ENCODE peak calls at places on chromosomes 4 and X, in eight cellular contexts. V, N, Z, W, Q, K, F and X are unnamed samples.

GRCh38 chrX:44308869-44309268 is 34.6 kb downstream of the EFHC2 start:
- DNase-seq in Q (no peak), Z (no peak), V (no peak), K (no peak), F (no peak), N (no peak), W (no peak), X (no peak)

GRCh38 chr4:175394213-175394612 is 417.9 kb downstream of the GPM6A start:
- DNase-seq in F (no peak), Q (no peak), N (no peak), Z (no peak), V (no peak), K (no peak), W (no peak), X (no peak)

GRCh38 chr4:167826281-167826680 is 266.1 kb upstream of the ANXA10 start:
- DNase-seq in V (no peak), F (no peak), Z (peak; percentile 8), N (peak; percentile 3), K (no peak), W (peak; percentile 2), Q (no peak), X (no peak)

GRCh38 chrX:136179133-136179532 is 31.8 kb downstream of the FHL1 start:
- DNase-seq in K (no peak), Z (no peak), F (no peak), N (no peak), Q (no peak), W (no peak), V (no peak), X (no peak)

GRCh38 chr4:151921811-151922210 is 161.0 kb upstream of the GATB start:
- DNase-seq in K (no peak), N (no peak), V (no peak), Q (peak; percentile 47), W (peak; percentile 85), Z (no peak), F (peak; percentile 83), X (no peak)

GRCh38 chrX:72020788-72021187 is 110.1 kb downstream of the NHSL2 start:
- DNase-seq in K (peak; percentile 53), F (no peak), Z (no peak), N (no peak), V (no peak), W (no peak), Q (no peak), X (no peak)

GRCh38 chr4:174553828-174554227 is 31.5 kb upstream of the HPGD start:
- DNase-seq in Z (peak; percentile 55), K (peak; percentile 11), Q (peak; percentile 21), W (peak; percentile 83), N (no peak), F (peak; percentile 88), V (no peak), X (no peak)

GRCh38 chrX:150551963-150552362 is 16.5 kb upstream of the MTM1 start:
- DNase-seq in N (no peak), V (no peak), Q (no peak), F (no peak), Z (no peak), K (no peak), W (no peak), X (no peak)

GRCh38 chr4:1230971-1231636 is 17.8 kb downstream of the CTBP1 start:
- DNase-seq in V (no peak), Q (no peak), F (no peak), K (no peak), N (no peak), W (no peak), Z (no peak), X (no peak)

DNA sequence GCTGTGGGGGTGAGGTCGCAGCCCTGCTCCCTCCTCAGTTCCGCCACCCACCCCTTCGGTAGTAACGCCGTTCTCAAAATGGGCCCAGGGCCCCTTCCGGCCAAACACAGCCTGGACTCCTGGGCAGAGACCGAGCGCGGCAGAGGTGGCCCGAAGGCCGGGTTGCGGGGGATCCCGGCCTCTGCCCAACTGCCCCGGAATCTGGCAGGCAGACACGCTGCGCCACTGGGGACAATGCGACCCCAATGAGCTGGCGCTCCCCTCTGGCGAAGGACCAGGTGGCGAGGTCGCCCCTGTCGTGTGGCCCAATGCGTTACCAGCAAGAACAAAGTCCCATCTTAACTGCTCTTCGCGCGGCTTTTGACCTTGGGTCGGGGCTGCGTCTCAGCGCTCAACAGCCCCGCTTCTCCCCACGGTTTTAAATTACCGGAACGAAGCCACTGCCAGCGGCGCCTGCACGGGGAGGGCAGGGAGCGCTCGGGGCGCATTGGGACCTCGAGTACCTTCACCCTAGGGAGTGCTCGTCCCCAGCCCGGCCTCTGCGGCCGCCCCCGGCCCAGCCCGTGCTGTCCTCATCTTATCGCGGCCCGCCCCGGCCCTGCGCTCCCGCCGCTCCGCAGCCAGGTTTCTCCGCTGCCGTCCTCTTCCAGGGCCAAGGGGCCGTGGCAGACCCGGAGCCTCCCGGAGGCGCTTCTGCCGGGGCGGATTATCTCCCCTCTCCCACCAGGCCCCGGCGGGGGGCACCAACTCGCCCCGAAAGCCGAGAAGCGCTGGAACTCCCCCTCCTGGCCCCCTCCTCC is 22.2 kb upstream of the HMX1 start:
- DNase-seq in K (no peak), W (no peak), F (no peak), Q (no peak), V (no peak), Z (no peak), N (no peak), X (no peak)
- TF ChIP-seq EZH2 in K (no peak), W (no peak), F (no peak), Q (peak; percentile 95), V (no peak), Z (peak; percentile 73), N (peak; percentile 69), X (no peak)

GRCh38 chrX:18985186-18985435 is 1.2 kb upstream of the PHKA2 start:
- DNase-seq in V (no peak), W (no peak), K (no peak), Q (no peak), N (no peak), Z (no peak), F (no peak), X (no peak)
- H2AFZ ChIP-seq in V (peak overlapping the region; percentile 16), W (peak overlapping the region; percentile 84), K (peak overlapping the region; percentile 66), Q (peak overlapping the region; percentile 85), N (peak overlapping the region; percentile 94), Z (peak overlapping the region; percentile 57), F (peak overlapping the region; percentile 84), X (peak overlapping the region; percentile 92)

GRCh38 chrX:41870719-41871151 is 52.6 kb downstream of the CASK start:
- DNase-seq in K (no peak), F (no peak), Z (no peak), V (no peak), Q (no peak), W (no peak), N (no peak), X (no peak)

GRCh38 chrX:41877167-41877566 is 46.2 kb downstream of the CASK start:
- DNase-seq in K (no peak), Z (no peak), V (no peak), Q (no peak), W (no peak), F (no peak), N (no peak), X (no peak)

GRCh38 chrX:41875142-41875541 is 48.2 kb downstream of the CASK start:
- DNase-seq in F (peak; percentile 0), N (no peak), K (no peak), Q (peak; percentile 16), V (no peak), W (no peak), Z (no peak), X (no peak)
- H3K27me3 ChIP-seq in F (no peaks in the 10 kb centered on the region), N (no peaks in the 10 kb centered on the region), K (no peaks in the 10 kb centered on the region), Q (no peaks in the 10 kb centered on the region), V (no peaks in the 10 kb centered on the region), W (no peaks in the 10 kb centered on the region), Z (no peaks in the 10 kb centered on the region), X (no peaks in the 10 kb centered on the region)

GRCh38 chr4:41814565-41814964 is 66.0 kb upstream of the PHOX2B start:
- DNase-seq in K (no peak), F (peak; percentile 49), W (peak; percentile 52), Q (peak; percentile 0), N (peak; percentile 3), V (no peak), Z (peak; percentile 27), X (no peak)
- TF ChIP-seq EZH2 in K (no peak), F (no peak), W (no peak), Q (no peak), N (no peak), V (no peak), Z (no peak), X (no peak)

DNA sequence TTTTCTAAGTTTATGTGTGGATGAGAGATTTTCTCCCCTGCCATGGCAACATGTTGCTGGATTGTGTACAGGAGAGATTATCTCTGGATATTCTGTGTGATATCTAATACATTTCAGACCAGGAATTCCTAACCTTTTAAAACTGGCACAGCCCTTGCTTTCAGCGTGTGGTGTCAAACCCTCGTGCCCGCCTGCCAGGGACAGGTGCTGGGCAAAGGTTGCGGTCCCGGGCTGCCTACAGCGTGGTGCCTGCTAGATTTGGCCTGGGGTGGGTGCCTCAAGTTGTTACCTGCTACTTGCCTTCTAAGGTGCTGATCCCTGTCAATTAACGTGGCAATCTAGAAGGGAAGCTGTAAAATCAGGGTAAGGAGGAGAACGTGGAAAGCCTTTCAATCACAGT is 100.6 kb downstream of the TMEM131L start:
- DNase-seq in N (no peak), V (no peak), Q (no peak), K (no peak), W (no peak), Z (no peak), F (no peak), X (no peak)
- H2AFZ ChIP-seq in N (no peak overlapping the region), V (no peak overlapping the region), Q (no peak overlapping the region), K (no peak overlapping the region), W (no peak overlapping the region), Z (no peak overlapping the region), F (no peak overlapping the region), X (no peak overlapping the region)

DNA sequence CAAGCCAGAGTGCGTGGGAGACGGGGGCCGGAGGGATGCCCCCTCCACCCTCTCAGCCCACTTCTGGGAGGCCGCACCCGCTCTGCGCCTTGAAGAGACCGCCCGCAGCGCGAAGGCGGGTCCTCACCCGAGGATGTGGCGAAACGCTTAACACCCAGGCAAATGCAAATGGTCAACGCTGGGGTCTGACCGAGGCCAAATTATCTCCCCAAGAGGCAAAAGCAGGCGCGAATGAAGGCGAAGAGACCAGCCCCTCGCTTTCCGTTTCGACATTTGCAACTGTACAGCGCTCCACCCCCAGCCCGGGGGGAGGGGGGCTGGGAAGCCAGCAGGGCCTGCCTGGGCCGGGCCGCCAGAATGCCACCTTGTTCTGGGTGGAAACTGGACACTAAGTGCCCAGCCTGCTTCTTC is 137.7 kb upstream of the ZIC3 start:
- DNase-seq in F (peak; percentile 26), Q (no peak), N (no peak), W (no peak), V (no peak), Z (no peak), K (no peak), X (no peak)
- H3K27me3 ChIP-seq in F (peaks cover 4% of the 10 kb centered on the region), Q (peaks cover 33% of the 10 kb centered on the region), N (peaks cover 15% of the 10 kb centered on the region), W (peaks cover 44% of the 10 kb centered on the region), V (no peaks in the 10 kb centered on the region), Z (peaks cover 3% of the 10 kb centered on the region), K (no peaks in the 10 kb centered on the region), X (no peaks in the 10 kb centered on the region)

GRCh38 chr4:20253272-20253798 is 1.6 kb downstream of the SLIT2 start:
- DNase-seq in W (no peak), F (peak; percentile 43), Z (peak; percentile 26), V (no peak), Q (no peak), N (peak; percentile 20), K (no peak), X (no peak)
- TF ChIP-seq EZH2 in W (no peak), F (no peak), Z (no peak), V (no peak), Q (no peak), N (no peak), K (no peak), X (no peak)